ENCODE peak calls at places on chromosomes 2 and 18, in five cellular contexts. R is HT1080; G is frontal cortex; N is activated T-cell treated with anti-CD3 and anti-CD28 coated beads for 1 hour; F is stimulated activated CD4-positive, alpha-beta T cell treated with anti-CD3 and anti-CD28 coated beads, Interleukin-1b, Interleukin-23, amount 100 ng/mL, for 48 hours. J is an unnamed sample.

GRCh38 chr2:239354132-239354790 is 46.6 kb downstream of the HDAC4 start:
- DNase-seq in R (no peak), G (no peak), N (no peak), F (no peak), J (no peak)

GRCh38 chr2:8452979-8453903 is 228.6 kb upstream of the ID2 start:
- DNase-seq in R (no peak), G (no peak), N (no peak), F (no peak), J (no peak)

GRCh38 chr18:33826151-33826550 is 248.1 kb downstream of the ASXL3 start:
- DNase-seq in R (no peak), G (no peak), N (no peak), F (no peak), J (no peak)

GRCh38 chr2:71716697-71717624 is 263.6 kb downstream of the DYSF start:
- DNase-seq in R (peak), G (no peak), N (no peak), F (no peak), J (peak)

GRCh38 chr2:85889648-85890281 is 975 bp upstream of the ST3GAL5 start:
- DNase-seq in R (no peak), G (no peak), N (no peak), F (no peak), J (peak)

GRCh38 chr2:179355881-179356280 is 91.2 kb upstream of the SESTD1 start:
- DNase-seq in R (no peak), G (no peak), N (no peak), F (no peak), J (no peak)

GRCh38 chr18:47397671-47398319 is 146.3 kb upstream of the SKOR2 start:
- DNase-seq in R (no peak), G (no peak), N (no peak), F (peak), J (no peak)

GRCh38 chr2:176072951-176073904 is 10.5 kb downstream of the EVX2 start:
- DNase-seq in R (no peak), G (no peak), N (no peak), F (no peak), J (no peak)

GRCh38 chr2:229392214-229392613 is 121.1 kb upstream of the PID1 start:
- DNase-seq in R (no peak), G (no peak), N (no peak), F (no peak), J (no peak)

GRCh38 chr18:61308795-61309393 is 24.3 kb upstream of the CDH20 start:
- DNase-seq in R (peak), G (no peak), N (no peak), F (no peak), J (no peak)

GRCh38 chr2:124161542-124161941 is 136.5 kb downstream of the CNTNAP5 start:
- DNase-seq in R (no peak), G (no peak), N (no peak), F (no peak), J (no peak)

GRCh38 chr2:97714950-97715652 is 1.7 kb downstream of the ZAP70 start:
- DNase-seq in R (no peak), G (no peak), N (no peak), F (no peak), J (no peak)

GRCh38 chr2:134668821-134669220 is 50.0 kb downstream of the TMEM163 start:
- DNase-seq in R (peak), G (no peak), N (peak), F (peak), J (peak)

GRCh38 chr2:16674154-16674553 is 8.5 kb upstream of the CYRIA start:
- DNase-seq in R (no peak), G (no peak), N (no peak), F (no peak), J (no peak)

GRCh38 chr2:61853086-61853847 is 593 bp downstream of the FAM161A start:
- DNase-seq in R (peak), G (no peak), N (no peak), F (peak), J (no peak)

GRCh38 chr2:157890960-157891629 is 15.0 kb upstream of the ACVR1 start:
- DNase-seq in R (no peak), G (no peak), N (no peak), F (no peak), J (no peak)

GRCh38 chr2:222993920-222994650 is 57.9 kb upstream of the KCNE4 start:
- DNase-seq in R (peak), G (no peak), N (no peak), F (no peak), J (peak)

GRCh38 chr2:27442282-27442980 is at the start of gene KRTCAP3:
- DNase-seq in R (no peak), G (no peak), N (peak), F (peak), J (no peak)

GRCh38 chr2:240224676-240225075 is 84.2 kb upstream of the OTOS start:
- DNase-seq in R (no peak), G (no peak), N (no peak), F (no peak), J (no peak)

GRCh38 chr18:32760391-32760790 is 12.4 kb downstream of the KLHL14 start:
- DNase-seq in R (no peak), G (no peak), N (no peak), F (no peak), J (no peak)

GRCh38 chr2:27042985-27043634 is 8.4 kb upstream of the AGBL5 start:
- DNase-seq in R (no peak), G (no peak), N (no peak), F (no peak), J (no peak)

J was measured in Right ventricle myocardium superior.